ENCODE peak calls at places on chromosomes 3 and 15, in six cellular contexts. N is neural progenitor cell; V is suprapubic skin; H is OCI-LY7; P is CD8-positive, alpha-beta T cell; X is ovary. Z is an unnamed sample.
A peak's percentile ranks its signal among the peaks of the same experiment; 100 is the strongest.

GRCh38 chr3:159604151-159604581 is 384.5 kb upstream of the IL12A start:
- DNase-seq in N (no peak), V (no peak), H (no peak), P (no peak), X (no peak), Z (no peak)

GRCh38 chr15:78075490-78076230 is 1.9 kb downstream of the TBC1D2B start:
- DNase-seq in N (peak; percentile 65), V (peak; percentile 57), H (no peak), P (no peak), X (peak; percentile 68), Z (no peak)

GRCh38 chr3:149898771-149899170 is 71.9 kb downstream of the PFN2 start:
- DNase-seq in N (no peak), V (no peak), H (no peak), P (no peak), X (no peak), Z (no peak)

GRCh38 chr3:46361408-46362283 is 7.7 kb downstream of the CCR2 start:
- DNase-seq in N (no peak), V (no peak), H (no peak), P (no peak), X (no peak), Z (no peak)

GRCh38 chr3:110623571-110623970 is 448.0 kb upstream of the NECTIN3 start:
- DNase-seq in N (no peak), V (no peak), H (no peak), P (no peak), X (no peak), Z (no peak)

GRCh38 chr3:150447631-150448465 is 39.8 kb downstream of the TSC22D2 start:
- DNase-seq in N (no peak), V (no peak), H (no peak), P (no peak), X (no peak), Z (no peak)

GRCh38 chr15:88909956-88910831 is 3.0 kb downstream of the MFGE8 start:
- DNase-seq in N (no peak), V (no peak), H (no peak), P (no peak), X (no peak), Z (no peak)

GRCh38 chr3:105493305-105493892 is 126.7 kb downstream of the ALCAM start:
- DNase-seq in N (no peak), V (no peak), H (no peak), P (no peak), X (no peak), Z (no peak)

GRCh38 chr3:130850044-130850797 is 43.7 kb upstream of the ATP2C1 start:
- DNase-seq in N (no peak), V (no peak), H (no peak), P (no peak), X (peak; percentile 15), Z (no peak)

DNA sequence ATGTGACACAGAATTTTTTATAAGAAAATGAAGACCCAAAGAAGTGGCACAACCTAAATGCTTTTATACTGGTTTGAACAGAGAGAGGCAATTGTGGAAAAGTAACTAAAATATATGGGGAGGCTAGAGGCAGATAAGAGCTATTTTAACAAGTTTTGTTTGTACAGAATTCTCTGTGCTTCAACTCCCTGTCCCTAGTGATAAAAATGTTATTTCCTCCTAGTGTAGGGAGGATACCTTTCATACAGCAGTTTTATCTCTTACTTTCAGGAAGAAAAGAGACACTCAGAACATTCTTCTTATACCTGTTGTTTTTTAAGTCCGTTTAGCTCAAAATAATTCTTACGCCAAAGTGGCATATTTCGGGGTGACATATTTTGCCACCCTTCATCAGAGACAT is 21.2 kb upstream of the ZNF639 start:
- DNase-seq in N (no peak), V (no peak), H (no peak), P (no peak), X (no peak), Z (no peak)
- H3K4me1 ChIP-seq in N (peaks cover 3% of the 10 kb centered on the region), V (no peaks in the 10 kb centered on the region), H (no peaks in the 10 kb centered on the region), P (no peaks in the 10 kb centered on the region), X (no peaks in the 10 kb centered on the region), Z (no peaks in the 10 kb centered on the region)

GRCh38 chr3:11001020-11001657 is 8.6 kb downstream of the SLC6A1 start:
- DNase-seq in N (peak; percentile 55), V (no peak), H (no peak), P (no peak), X (no peak), Z (no peak)
- H3K4me3 ChIP-seq in N (no peak overlapping the region), V (no peak overlapping the region), H (no peak overlapping the region), P (no peak overlapping the region), X (no peak overlapping the region), Z (no peak overlapping the region)

DNA sequence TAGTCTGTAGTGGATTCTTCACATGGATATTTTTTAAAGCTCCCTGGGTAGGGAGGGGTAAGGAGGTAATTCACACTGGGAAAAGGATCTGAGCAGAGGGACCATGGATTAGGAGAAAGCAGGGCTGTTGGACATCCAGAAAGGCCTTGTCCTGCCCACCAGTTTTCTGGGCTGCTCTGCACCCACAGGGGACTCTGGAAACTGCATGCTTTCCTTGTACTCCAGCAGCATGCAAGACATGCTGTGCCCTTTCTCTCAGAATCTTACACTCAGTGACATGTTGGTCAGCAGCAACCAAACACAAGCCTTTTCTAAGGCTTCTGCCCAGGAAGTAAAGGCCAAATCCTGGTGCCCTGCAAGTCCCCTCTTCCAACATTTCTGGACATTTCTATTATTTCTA is 2.5 kb upstream of the FBN1 start:
- DNase-seq in N (peak; percentile 58), V (no peak), H (no peak), P (no peak), X (peak; percentile 33), Z (no peak)
- TF ChIP-seq CTCF in N (peak; percentile 12), V (no peak), H (no peak), P (no peak), X (no peak), Z (no peak)

DNA sequence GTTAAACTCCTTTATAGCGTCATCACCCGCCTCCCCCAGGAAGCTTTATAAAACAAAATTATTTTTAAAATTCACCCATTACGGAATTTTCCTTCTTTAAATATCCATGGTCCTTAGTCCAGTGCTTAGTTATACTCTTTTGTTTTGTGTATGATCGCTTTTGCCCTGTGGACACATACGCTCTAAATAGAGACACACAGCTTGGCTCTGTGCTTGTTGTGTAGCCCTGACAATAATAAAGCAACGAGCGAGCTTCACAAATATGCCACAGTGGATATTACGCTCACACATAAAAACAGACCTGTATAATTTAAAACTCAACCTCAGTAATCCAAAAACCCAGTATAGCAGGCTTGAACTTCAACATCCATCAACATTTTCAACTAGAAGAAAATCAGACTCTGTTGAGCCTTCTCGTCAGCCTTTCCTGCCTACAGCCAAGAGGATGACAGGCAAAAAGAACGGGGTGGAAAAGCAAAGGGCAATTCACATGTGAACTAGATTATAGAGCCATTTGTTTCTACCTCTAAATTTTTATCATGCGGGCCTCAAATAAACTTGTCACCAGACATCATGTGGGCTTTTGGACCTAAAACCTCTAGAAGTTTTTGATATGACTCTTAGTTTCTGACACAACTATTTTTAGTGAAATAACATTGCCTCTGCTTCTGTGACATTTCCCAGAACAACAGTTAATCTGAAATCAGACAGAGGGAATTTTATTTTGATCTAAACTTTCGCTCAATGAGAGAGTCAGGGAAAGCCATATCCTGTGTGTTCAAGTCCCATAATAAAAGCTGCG is 89.6 kb upstream of the THBS1 start:
- DNase-seq in N (no peak), V (no peak), H (no peak), P (no peak), X (no peak), Z (no peak)
- H3K4me1 ChIP-seq in N (no peaks in the 10 kb centered on the region), V (peaks cover 35% of the 10 kb centered on the region), H (no peaks in the 10 kb centered on the region), P (no peaks in the 10 kb centered on the region), X (peaks cover 25% of the 10 kb centered on the region), Z (no peaks in the 10 kb centered on the region)

DNA sequence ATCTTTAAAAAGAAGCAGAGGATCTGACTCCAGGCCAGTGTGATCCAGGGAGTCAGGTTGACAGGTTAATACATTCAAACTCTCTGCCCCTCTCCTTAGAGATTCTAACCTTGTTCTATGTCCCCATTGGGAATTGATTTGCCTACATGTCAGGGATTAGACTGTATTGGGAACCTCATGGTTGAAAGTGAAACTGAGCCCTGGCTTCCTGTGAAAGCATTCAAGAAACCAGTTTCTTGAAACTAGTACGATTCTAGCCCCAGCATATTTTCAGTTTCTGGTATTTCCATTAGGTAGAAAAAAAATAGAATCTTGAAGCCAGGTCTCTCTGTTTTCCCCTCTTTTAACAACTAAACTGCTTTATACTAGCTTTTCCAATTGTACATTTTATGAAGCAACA is 140.4 kb upstream of the ABI3BP start:
- DNase-seq in N (no peak), V (no peak), H (no peak), P (no peak), X (no peak), Z (no peak)
- H3K4me3 ChIP-seq in N (no peak overlapping the region), V (no peak overlapping the region), H (no peak overlapping the region), P (no peak overlapping the region), X (no peak overlapping the region), Z (no peak overlapping the region)

GRCh38 chr15:61064653-61065052 is 164.4 kb downstream of the RORA start:
- DNase-seq in N (no peak), V (no peak), H (no peak), P (no peak), X (no peak), Z (no peak)

GRCh38 chr15:61070111-61070901 is 158.8 kb downstream of the RORA start:
- DNase-seq in N (no peak), V (no peak), H (no peak), P (no peak), X (no peak), Z (no peak)

GRCh38 chr15:61063875-61064320 is 165.2 kb downstream of the RORA start:
- DNase-seq in N (no peak), V (no peak), H (no peak), P (no peak), X (no peak), Z (no peak)

GRCh38 chr15:61069369-61070075 is 159.6 kb downstream of the RORA start:
- DNase-seq in N (no peak), V (no peak), H (no peak), P (no peak), X (no peak), Z (no peak)
- TF ChIP-seq CTCF in N (no peak), V (no peak), H (no peak), P (no peak), X (no peak), Z (no peak)

GRCh38 chr3:9499455-9500107 is 54.0 kb downstream of the LHFPL4 start:
- DNase-seq in N (peak; percentile 45), V (no peak), H (no peak), P (no peak), X (no peak), Z (no peak)

GRCh38 chr3:9496893-9497292 is 56.7 kb downstream of the LHFPL4 start:
- DNase-seq in N (no peak), V (no peak), H (no peak), P (no peak), X (no peak), Z (no peak)

GRCh38 chr3:9497821-9498565 is 55.6 kb downstream of the LHFPL4 start:
- DNase-seq in N (no peak), V (no peak), H (no peak), P (no peak), X (no peak), Z (no peak)

GRCh38 chr3:9500108-9501050 is 53.2 kb downstream of the LHFPL4 start:
- DNase-seq in N (peak; percentile 94), V (no peak), H (peak; percentile 57), P (peak; percentile 32), X (peak; percentile 26), Z (peak; percentile 80)

DNA sequence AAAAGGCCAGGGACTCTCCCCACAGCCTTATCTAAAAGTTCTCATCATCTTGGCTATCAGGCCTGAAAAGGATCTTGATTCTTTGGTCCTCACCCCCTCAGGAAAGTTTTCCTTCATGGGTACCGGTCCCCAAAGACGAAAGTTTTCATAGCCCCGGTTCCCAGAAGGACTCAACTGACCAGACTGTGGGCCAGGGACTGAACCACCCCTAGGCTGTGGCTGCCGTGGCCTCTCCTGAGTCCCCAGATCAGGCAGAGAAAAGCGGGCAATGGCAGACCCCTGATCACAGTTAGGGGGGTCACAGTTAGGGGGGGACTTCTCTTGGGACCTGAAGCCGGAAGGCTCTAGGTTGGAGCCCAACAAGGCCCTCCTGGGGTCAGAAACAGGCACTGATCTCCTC is 54.8 kb downstream of the LHFPL4 start:
- DNase-seq in N (no peak), V (no peak), H (no peak), P (no peak), X (no peak), Z (no peak)
- H3K4me1 ChIP-seq in N (no peaks in the 10 kb centered on the region), V (peaks cover 18% of the 10 kb centered on the region), H (no peaks in the 10 kb centered on the region), P (peaks cover 14% of the 10 kb centered on the region), X (no peaks in the 10 kb centered on the region), Z (peaks cover 6% of the 10 kb centered on the region)

Z was measured in mucosa of descending colon.